ENCODE peak calls at places on chromosomes 13 and 19, in seven cellular contexts. F is foreskin fibroblast, H is neural crest cell, I is kidney epithelial cell, Z is BE2C, L is stomach, A is tibial nerve. S is an unnamed sample.

GRCh38 chr13:23558675-23559536 is 11.3 kb upstream of the TNFRSF19 start:
- DNase-seq in F (peak; percentile 90), H (peak; percentile 25), I (no peak), Z (peak; percentile 25), L (peak; percentile 38), A (peak; percentile 50), S (no peak)

GRCh38 chr13:57988276-57988675 is 356.7 kb downstream of the PCDH17 start:
- DNase-seq in F (no peak), H (no peak), I (no peak), Z (no peak), L (no peak), A (no peak), S (no peak)

GRCh38 chr19:4423727-4424126 is 21.3 kb downstream of the CHAF1A start:
- DNase-seq in F (no peak), H (no peak), I (no peak), Z (no peak), L (no peak), A (no peak), S (no peak)

GRCh38 chr19:2045501-2046045 is 5.5 kb downstream of the MKNK2 start:
- DNase-seq in F (no peak), H (no peak), I (no peak), Z (no peak), L (peak; percentile 92), A (no peak), S (no peak)

GRCh38 chr13:43031881-43032280 is 8.5 kb downstream of the DNAJC15 start:
- DNase-seq in F (no peak), H (no peak), I (no peak), Z (no peak), L (no peak), A (no peak), S (no peak)

GRCh38 chr13:109687559-109688448 is 98.6 kb downstream of the IRS2 start:
- DNase-seq in F (no peak), H (no peak), I (no peak), Z (no peak), L (no peak), A (no peak), S (no peak)

GRCh38 chr19:32407004-32407992 is 1.7 kb downstream of the DPY19L3 start:
- DNase-seq in F (peak; percentile 76), H (no peak), I (peak; percentile 57), Z (no peak), L (peak; percentile 68), A (no peak), S (no peak)

GRCh38 chr13:73168993-73169401 is 110.2 kb downstream of the KLF5 start:
- DNase-seq in F (peak; percentile 29), H (no peak), I (no peak), Z (no peak), L (peak; percentile 29), A (no peak), S (peak; percentile 52)

GRCh38 chr13:38002596-38002995 is 133.0 kb upstream of the TRPC4 start:
- DNase-seq in F (no peak), H (no peak), I (no peak), Z (no peak), L (no peak), A (no peak), S (no peak)

GRCh38 chr13:112655898-112656297 is 33.9 kb upstream of the ATP11A start:
- DNase-seq in F (no peak), H (no peak), I (no peak), Z (no peak), L (no peak), A (no peak), S (no peak)

GRCh38 chr13:114118086-114118762 is 14.2 kb downstream of the RASA3 start:
- DNase-seq in F (peak; percentile 57), H (no peak), I (no peak), Z (no peak), L (no peak), A (no peak), S (no peak)

GRCh38 chr19:54133312-54133956 is 4.1 kb upstream of the CNOT3 start:
- DNase-seq in F (peak; percentile 40), H (no peak), I (no peak), Z (peak; percentile 29), L (no peak), A (no peak), S (no peak)

GRCh38 chr19:39212377-39212742 is 8.3 kb upstream of the SYCN start:
- DNase-seq in F (peak; percentile 16), H (peak; percentile 18), I (no peak), Z (no peak), L (peak; percentile 59), A (no peak), S (no peak)
- TF ChIP-seq CTCF in F (peak; percentile 17), H (peak; percentile 47), I (peak; percentile 33), Z (peak; percentile 43), L (peak; percentile 46), A (no peak), S (peak; percentile 53)

DNA sequence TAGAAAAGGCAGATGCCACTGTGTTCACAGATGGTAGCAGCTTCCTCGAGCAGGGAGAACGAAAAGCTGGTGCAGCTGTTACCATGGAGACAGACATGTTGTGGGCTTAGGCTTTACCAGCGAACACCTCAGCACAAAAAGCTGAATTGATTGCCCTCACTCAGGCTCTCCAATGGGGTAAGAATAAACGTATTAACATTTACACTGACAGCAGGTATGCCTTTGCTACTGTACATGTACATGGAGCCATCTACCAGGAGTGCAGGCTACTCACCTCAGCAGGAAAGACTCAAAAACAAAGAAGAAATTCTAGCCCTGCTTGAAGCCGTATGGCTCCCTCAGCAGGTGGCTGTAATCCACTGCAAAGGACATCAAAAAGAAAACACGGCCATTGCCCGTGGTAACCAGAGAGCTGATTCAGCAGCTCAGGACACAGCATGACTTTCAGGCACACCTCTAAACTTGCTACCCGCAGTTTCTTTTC is 197.7 kb downstream of the ZNF737 start:
- DNase-seq in F (no peak), H (no peak), I (no peak), Z (no peak), L (peak; percentile 40), A (no peak), S (no peak)
- TF ChIP-seq CTCF in F (no peak), H (no peak), I (no peak), Z (no peak), L (peak; percentile 30), A (no peak), S (no peak)

GRCh38 chr19:10295847-10296591 is 6.3 kb downstream of the ICAM5 start:
- DNase-seq in F (no peak), H (no peak), I (no peak), Z (no peak), L (no peak), A (no peak), S (no peak)

GRCh38 chr19:10292789-10293636 is 3.3 kb downstream of the ICAM5 start:
- DNase-seq in F (no peak), H (no peak), I (no peak), Z (no peak), L (no peak), A (no peak), S (no peak)

GRCh38 chr19:10293637-10294367 is 4.0 kb downstream of the ICAM5 start:
- DNase-seq in F (no peak), H (no peak), I (no peak), Z (no peak), L (no peak), A (no peak), S (no peak)

GRCh38 chr19:10295305-10295846 is 5.6 kb downstream of the ICAM5 start:
- DNase-seq in F (peak; percentile 37), H (no peak), I (no peak), Z (no peak), L (peak; percentile 51), A (no peak), S (no peak)

DNA sequence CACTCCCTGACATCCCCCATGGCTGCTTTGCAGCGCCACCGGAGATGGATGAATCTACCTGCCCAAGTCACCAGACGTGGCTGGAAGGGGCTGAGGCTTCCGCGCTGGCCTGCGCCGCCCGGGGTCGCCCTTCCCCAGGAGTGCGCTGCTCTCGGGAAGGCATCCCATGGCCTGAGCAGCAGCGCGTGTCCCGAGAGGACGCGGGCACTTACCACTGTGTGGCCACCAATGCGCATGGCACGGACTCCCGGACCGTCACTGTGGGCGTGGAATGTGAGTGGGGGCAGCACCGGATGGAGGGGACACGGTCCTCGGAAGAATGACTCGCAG is 4.6 kb downstream of the ICAM5 start:
- DNase-seq in F (peak; percentile 38), H (no peak), I (no peak), Z (peak; percentile 64), L (no peak), A (no peak), S (no peak)
- TF ChIP-seq CTCF in F (no peak), H (no peak), I (peak; percentile 29), Z (peak; percentile 44), L (no peak), A (no peak), S (no peak)

DNA sequence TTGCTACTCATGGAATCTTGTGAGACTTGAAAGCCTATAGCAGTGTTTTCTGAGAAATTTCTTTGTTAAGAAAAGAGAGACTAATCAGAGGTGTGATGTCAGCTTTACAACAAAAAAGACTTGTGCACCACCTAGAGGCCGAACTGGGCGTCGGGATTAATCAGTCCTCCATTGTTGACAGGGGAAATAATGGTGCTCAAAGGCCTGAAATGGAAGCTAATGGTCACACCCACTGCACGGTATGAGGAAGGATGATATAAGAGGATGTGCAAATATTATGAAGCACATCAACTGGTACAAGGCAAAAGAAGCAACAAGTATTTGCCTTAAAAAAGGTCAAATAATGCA is 480.2 kb upstream of the MIR17HG start:
- DNase-seq in F (peak; percentile 44), H (peak; percentile 70), I (peak; percentile 14), Z (peak; percentile 79), L (peak; percentile 37), A (peak; percentile 76), S (peak; percentile 38)
- TF ChIP-seq CTCF in F (peak; percentile 72), H (peak; percentile 86), I (peak; percentile 67), Z (peak; percentile 83), L (no peak), A (peak; percentile 64), S (peak; percentile 66)

DNA sequence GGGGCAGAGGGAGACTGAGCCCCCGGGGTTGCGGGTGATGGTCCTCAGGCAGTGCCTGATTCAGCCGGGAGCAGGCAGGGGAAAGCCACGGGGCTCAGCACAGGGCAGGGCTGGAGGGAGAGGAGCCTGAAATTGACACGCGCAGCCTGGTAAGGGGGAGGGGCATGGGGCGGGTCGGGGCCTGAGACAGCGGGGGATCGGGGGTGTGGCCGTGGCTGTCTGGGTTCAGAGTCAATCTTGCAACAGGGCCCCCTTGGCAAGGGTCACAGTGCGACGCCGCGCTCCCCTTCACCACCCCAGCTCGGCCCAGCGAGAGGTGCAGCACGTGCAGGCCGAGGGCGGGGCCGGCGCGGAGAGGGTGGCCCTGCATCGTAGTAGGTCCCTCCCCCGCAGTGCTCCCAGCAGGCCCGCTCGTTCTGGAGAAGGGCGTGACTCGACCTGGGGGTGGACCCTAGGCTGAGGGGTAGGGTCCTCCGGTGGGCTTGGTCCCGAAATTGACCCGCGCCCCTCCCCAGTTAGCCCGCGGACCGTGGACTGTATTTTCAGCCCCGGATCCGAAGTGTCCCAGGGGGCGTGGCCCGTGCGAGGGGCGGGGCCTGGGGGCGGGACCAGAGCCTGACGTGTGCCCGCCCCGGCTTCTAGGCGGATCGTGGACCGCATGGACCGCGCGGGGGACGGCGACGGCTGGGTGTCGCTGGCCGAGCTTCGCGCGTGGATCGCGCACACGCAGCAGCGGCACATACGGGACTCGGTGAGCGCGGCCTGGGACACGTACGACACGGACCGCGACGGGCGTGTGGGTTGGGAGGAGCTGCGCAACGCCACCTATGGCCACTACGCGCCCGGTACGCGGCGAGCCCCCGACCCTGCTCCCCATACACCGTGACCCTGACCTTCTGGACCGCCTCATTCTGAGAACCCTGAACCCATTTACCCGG is 6.0 kb downstream of the RCN3 start:
- DNase-seq in F (peak; percentile 84), H (peak; percentile 79), I (no peak), Z (peak; percentile 88), L (peak; percentile 82), A (peak; percentile 79), S (no peak)
- TF ChIP-seq CTCF in F (peak; percentile 3), H (peak; percentile 59), I (peak; percentile 44), Z (peak; percentile 29), L (peak; percentile 21), A (no peak), S (peak; percentile 28)

GRCh38 chr19:37905936-37906867 is at the start of gene WDR87:
- DNase-seq in F (peak; percentile 61), H (peak; percentile 79), I (no peak), Z (no peak), L (peak; percentile 48), A (no peak), S (no peak)
- TF ChIP-seq CTCF in F (peak; percentile 18), H (no peak), I (no peak), Z (no peak), L (no peak), A (no peak), S (peak; percentile 6)